ENCODE peak calls at places on chromosomes 3 and 15, in five cellular contexts. One of them, this sample, is unnamed. For H3K4me1, the result is how much of the 10 kb centered on the place peaks cover.

GRCh38 chr15:97026781-97027180 is 696.3 kb downstream of the NR2F2 start:
- DNase-seq in uterus: no peak
- DNase-seq in HCT116: no peak
- DNase-seq in prostate gland: no peak
- DNase-seq in transverse colon: no peak
- DNase-seq in this sample: no peak

GRCh38 chr3:33093847-33094246 is 3.1 kb downstream of the GLB1 start:
- DNase-seq in uterus: no peak
- DNase-seq in prostate gland: no peak
- DNase-seq in transverse colon: no peak
- DNase-seq in HCT116: no peak
- DNase-seq in this sample: no peak

GRCh38 chr15:79168922-79169322 is 78.3 kb upstream of the RASGRF1 start:
- DNase-seq in transverse colon: no peak
- DNase-seq in uterus: no peak
- DNase-seq in prostate gland: peak
- DNase-seq in HCT116: peak
- DNase-seq in this sample: no peak

GRCh38 chr3:34298668-34299067 is 500.2 kb downstream of the PDCD6IP start:
- DNase-seq in prostate gland: no peak
- DNase-seq in transverse colon: no peak
- DNase-seq in uterus: no peak
- DNase-seq in HCT116: no peak
- DNase-seq in this sample: no peak

GRCh38 chr3:159866201-159866746 is 122.4 kb upstream of the IL12A start:
- DNase-seq in transverse colon: no peak
- DNase-seq in prostate gland: peak
- DNase-seq in HCT116: no peak
- DNase-seq in uterus: no peak
- DNase-seq in this sample: no peak

GRCh38 chr3:10501664-10502052 is 3.7 kb downstream of the ATP2B2 start:
- DNase-seq in prostate gland: no peak
- DNase-seq in transverse colon: no peak
- DNase-seq in uterus: no peak
- DNase-seq in HCT116: no peak
- DNase-seq in this sample: no peak

GRCh38 chr3:71753716-71754609 is at the start of gene GPR27:
- DNase-seq in HCT116: no peak
- DNase-seq in transverse colon: no peak
- DNase-seq in prostate gland: no peak
- DNase-seq in uterus: no peak
- DNase-seq in this sample: no peak

GRCh38 chr3:61575893-61576292 is 14.5 kb downstream of the PTPRG start:
- DNase-seq in HCT116: no peak
- DNase-seq in transverse colon: no peak
- DNase-seq in uterus: no peak
- DNase-seq in prostate gland: peak
- DNase-seq in this sample: no peak

GRCh38 chr3:121809249-121809648 is 25.6 kb downstream of the IQCB1 start:
- DNase-seq in HCT116: no peak
- DNase-seq in uterus: no peak
- DNase-seq in transverse colon: no peak
- DNase-seq in prostate gland: no peak
- DNase-seq in this sample: no peak

GRCh38 chr15:83278191-83278590 is 6.3 kb downstream of the BNC1 start:
- DNase-seq in transverse colon: no peak
- DNase-seq in prostate gland: no peak
- DNase-seq in HCT116: no peak
- DNase-seq in uterus: no peak
- DNase-seq in this sample: no peak

GRCh38 chr3:159987291-159987711 is 1.3 kb upstream of the IL12A start:
- DNase-seq in prostate gland: no peak
- DNase-seq in HCT116: no peak
- DNase-seq in transverse colon: no peak
- DNase-seq in uterus: no peak
- DNase-seq in this sample: no peak

GRCh38 chr3:187744169-187745151 is 808 bp downstream of the BCL6 start:
- DNase-seq in prostate gland: peak
- DNase-seq in transverse colon: peak
- DNase-seq in HCT116: no peak
- DNase-seq in uterus: peak
- DNase-seq in this sample: peak

GRCh38 chr15:92155941-92156340 is 237.7 kb upstream of the ST8SIA2 start:
- DNase-seq in prostate gland: no peak
- DNase-seq in HCT116: no peak
- DNase-seq in transverse colon: no peak
- DNase-seq in uterus: no peak
- DNase-seq in this sample: no peak

GRCh38 chr15:101136381-101137268 is 115.2 kb downstream of the CHSY1 start:
- DNase-seq in transverse colon: no peak
- DNase-seq in HCT116: no peak
- DNase-seq in uterus: no peak
- DNase-seq in prostate gland: no peak
- DNase-seq in this sample: no peak

GRCh38 chr15:51111061-51111460 is 16.4 kb upstream of the TNFAIP8L3 start:
- DNase-seq in uterus: no peak
- DNase-seq in transverse colon: no peak
- DNase-seq in prostate gland: no peak
- DNase-seq in HCT116: no peak
- DNase-seq in this sample: no peak
- TF ChIP-seq POLR2A in uterus: no peak
- TF ChIP-seq POLR2A in transverse colon: no peak
- TF ChIP-seq POLR2A in prostate gland: no peak
- TF ChIP-seq POLR2A in HCT116: no peak
- TF ChIP-seq POLR2A in this sample: no peak

GRCh38 chr3:134659391-134660045 is 8.7 kb upstream of the KY start:
- DNase-seq in prostate gland: no peak
- DNase-seq in transverse colon: no peak
- DNase-seq in uterus: no peak
- DNase-seq in HCT116: no peak
- DNase-seq in this sample: no peak
- TF ChIP-seq CTCF in prostate gland: no peak
- TF ChIP-seq CTCF in transverse colon: no peak
- TF ChIP-seq CTCF in uterus: no peak
- TF ChIP-seq CTCF in HCT116: no peak
- TF ChIP-seq CTCF in this sample: no peak

DNA sequence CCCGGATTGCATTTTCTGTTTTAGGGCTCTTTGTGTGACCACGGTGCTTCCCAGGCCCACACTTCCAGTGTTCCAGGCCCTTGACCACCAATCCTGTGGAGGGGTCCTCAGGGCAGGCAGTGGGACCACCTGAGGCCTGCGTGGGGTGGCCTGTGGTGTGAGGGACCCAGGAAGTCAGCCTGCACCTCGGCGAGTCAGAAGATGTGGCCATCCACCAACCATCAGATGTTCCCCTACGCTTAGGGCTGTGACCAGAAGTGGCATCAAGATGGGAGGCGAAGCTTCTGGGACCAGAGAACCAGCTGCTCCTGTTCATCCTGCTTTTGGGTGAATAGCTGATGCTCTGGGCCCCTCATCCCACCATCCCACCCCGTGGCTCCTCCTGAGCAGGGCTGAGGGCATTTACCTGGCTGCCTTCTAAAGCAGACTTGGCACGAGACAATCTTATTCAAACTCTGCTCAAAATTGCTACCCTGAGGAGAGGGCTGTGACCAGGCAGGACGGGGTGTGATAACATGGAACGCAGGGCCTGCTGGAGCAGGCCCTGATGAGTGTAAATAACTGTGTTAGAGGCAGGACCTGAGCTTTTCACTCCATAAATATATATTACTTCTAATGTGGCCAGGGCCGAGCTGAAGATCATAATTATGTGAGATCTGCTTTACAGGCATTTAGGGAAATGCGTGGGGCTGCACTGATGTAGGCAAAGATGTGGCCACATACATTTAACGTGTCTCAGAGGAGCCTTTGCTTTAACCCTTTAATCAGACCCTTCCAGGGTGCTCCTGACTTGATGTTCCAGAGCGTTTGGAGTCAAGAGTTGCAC is 28.8 kb downstream of the SMAD3 start:
- DNase-seq in uterus: no peak
- DNase-seq in prostate gland: no peak
- DNase-seq in transverse colon: no peak
- DNase-seq in HCT116: no peak
- DNase-seq in this sample: no peak
- H3K4me1 ChIP-seq in uterus: under half
- H3K4me1 ChIP-seq in prostate gland: under half
- H3K4me1 ChIP-seq in transverse colon: under half
- H3K4me1 ChIP-seq in HCT116: half or more
- H3K4me1 ChIP-seq in this sample: under half

DNA sequence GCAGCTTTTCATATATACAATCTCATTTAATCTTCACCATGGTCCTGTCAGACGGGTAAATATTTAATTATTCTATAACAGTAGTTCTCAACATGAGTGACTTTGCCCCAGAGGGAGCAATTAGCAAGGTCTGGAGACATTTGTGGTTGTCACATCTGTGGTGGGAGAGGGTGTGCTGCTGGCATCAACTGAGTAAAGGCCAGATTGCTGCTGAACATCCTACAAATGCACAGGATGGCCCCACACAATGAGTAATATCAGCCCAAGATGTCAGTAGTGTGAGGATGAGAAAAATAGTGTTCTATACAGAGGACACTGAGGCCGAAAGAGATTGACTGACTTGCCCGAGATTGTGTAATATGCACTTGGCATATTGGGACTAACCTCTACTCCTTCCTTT is 156.0 kb downstream of the AGBL1 start:
- DNase-seq in prostate gland: no peak
- DNase-seq in transverse colon: no peak
- DNase-seq in uterus: no peak
- DNase-seq in HCT116: no peak
- DNase-seq in this sample: no peak
- TF ChIP-seq POLR2A in prostate gland: no peak
- TF ChIP-seq POLR2A in transverse colon: no peak
- TF ChIP-seq POLR2A in uterus: no peak
- TF ChIP-seq POLR2A in HCT116: no peak
- TF ChIP-seq POLR2A in this sample: no peak

DNA sequence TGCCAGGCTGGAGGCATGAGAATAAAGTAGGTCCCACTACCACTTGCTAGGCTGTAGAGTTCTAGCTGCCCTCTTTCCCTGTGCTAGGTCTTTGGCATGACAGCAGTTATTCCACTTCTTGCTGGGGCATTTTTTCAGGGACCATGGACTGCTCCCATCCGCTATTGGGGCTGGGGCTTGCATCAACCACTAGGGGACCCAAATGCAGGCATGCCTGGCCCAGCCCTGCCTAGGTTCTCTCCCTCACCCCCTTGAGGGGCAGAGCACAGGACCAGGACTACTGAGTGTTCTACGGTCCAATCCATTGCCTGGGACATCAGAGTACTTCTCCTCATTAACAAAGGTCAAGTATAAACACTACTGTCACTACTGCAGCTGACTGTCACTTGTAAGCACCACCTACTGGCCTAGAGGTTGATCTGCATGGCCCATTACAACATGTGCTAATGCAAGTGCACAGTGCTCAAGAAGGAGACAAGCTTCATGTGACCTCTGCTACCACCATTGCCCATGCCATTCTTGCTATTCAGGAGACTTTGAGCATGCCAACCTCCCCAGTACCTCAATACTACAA is 270.5 kb downstream of the MBNL1 start:
- DNase-seq in HCT116: no peak
- DNase-seq in prostate gland: no peak
- DNase-seq in transverse colon: no peak
- DNase-seq in uterus: no peak
- DNase-seq in this sample: no peak
- TF ChIP-seq CTCF in HCT116: peak
- TF ChIP-seq CTCF in prostate gland: no peak
- TF ChIP-seq CTCF in transverse colon: peak
- TF ChIP-seq CTCF in uterus: no peak
- TF ChIP-seq CTCF in this sample: no peak

DNA sequence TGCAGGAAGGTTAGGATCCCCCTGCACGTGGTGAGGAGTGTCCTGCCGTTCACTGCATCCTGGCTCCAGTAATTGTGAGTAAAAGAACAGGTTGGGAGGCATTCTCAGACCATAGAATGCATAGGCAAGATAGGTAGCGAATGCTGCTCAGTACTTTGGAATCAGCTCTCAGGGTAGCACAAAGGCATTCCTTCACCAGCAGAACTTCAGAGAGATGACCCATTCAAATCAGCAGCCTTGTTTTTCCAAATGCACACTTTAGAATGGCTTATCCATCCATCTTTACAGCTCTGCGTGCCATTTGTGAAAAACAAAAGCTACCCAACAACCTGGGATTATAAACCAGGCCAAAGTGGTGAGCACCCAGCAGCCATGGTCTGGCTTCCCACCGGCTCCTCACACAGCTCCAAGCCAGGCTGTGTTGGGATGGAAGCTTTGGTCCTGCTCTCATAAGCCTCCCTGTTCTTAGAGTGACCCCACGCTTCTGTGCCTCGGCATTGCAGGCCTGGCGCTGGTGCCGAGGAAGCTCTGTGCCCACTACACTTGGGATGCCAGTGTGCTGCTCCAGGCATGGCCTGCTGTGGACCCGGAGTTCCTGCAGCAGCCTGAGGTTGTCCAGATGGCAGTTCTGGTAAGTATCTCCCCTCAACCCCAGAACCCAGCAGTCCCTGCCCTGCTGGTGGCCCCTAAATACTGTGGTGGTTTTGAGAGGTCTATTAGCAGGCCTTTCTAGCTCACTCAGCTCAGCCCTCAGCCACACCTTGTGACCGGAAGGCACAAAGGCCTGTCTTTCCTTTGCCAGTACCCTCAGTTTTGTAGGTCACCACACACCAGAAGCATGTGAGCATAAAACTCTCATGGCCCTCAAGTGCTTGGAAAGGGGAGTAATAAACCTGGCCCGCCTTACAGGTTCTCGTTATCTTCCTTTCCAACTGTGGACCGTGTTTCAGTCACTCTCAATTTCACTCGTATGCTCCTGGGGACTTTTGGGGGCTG is 52.9 kb upstream of the LIMD1 start:
- DNase-seq in prostate gland: no peak
- DNase-seq in HCT116: no peak
- DNase-seq in uterus: no peak
- DNase-seq in transverse colon: no peak
- DNase-seq in this sample: no peak
- H3K4me1 ChIP-seq in prostate gland: under half
- H3K4me1 ChIP-seq in HCT116: under half
- H3K4me1 ChIP-seq in uterus: under half
- H3K4me1 ChIP-seq in transverse colon: under half
- H3K4me1 ChIP-seq in this sample: under half